ENCODE peak calls at places on chromosomes 4 and X, in eight cellular contexts. One of them, this sample, is unnamed.

GRCh38 chr4:35966558-35966957 is 277.8 kb downstream of the ARAP2 start:
- DNase-seq in A549: no peak
- DNase-seq in gastrocnemius medialis: no peak
- DNase-seq in body of pancreas: no peak
- DNase-seq in uterus: no peak
- DNase-seq in breast epithelium: no peak
- DNase-seq in heart left ventricle: no peak
- DNase-seq in esophagus squamous epithelium: no peak
- DNase-seq in this sample: no peak

GRCh38 chr4:62644372-62644771 is 1444.2 kb downstream of the ADGRL3 start:
- DNase-seq in A549: no peak
- DNase-seq in gastrocnemius medialis: no peak
- DNase-seq in body of pancreas: no peak
- DNase-seq in uterus: no peak
- DNase-seq in breast epithelium: no peak
- DNase-seq in heart left ventricle: no peak
- DNase-seq in esophagus squamous epithelium: no peak
- DNase-seq in this sample: no peak

GRCh38 chrX:148672526-148672925 is 172.1 kb downstream of the AFF2 start:
- DNase-seq in A549: no peak
- DNase-seq in gastrocnemius medialis: no peak
- DNase-seq in body of pancreas: no peak
- DNase-seq in uterus: no peak
- DNase-seq in breast epithelium: no peak
- DNase-seq in heart left ventricle: no peak
- DNase-seq in esophagus squamous epithelium: no peak
- DNase-seq in this sample: no peak

GRCh38 chr4:10622728-10623127 is 61.8 kb downstream of the CLNK start:
- DNase-seq in A549: no peak
- DNase-seq in gastrocnemius medialis: no peak
- DNase-seq in body of pancreas: no peak
- DNase-seq in uterus: no peak
- DNase-seq in breast epithelium: no peak
- DNase-seq in heart left ventricle: no peak
- DNase-seq in esophagus squamous epithelium: no peak
- DNase-seq in this sample: no peak

GRCh38 chr4:3683077-3683743 is 83.0 kb upstream of the ADRA2C start:
- DNase-seq in A549: no peak
- DNase-seq in gastrocnemius medialis: peak; percentile 3
- DNase-seq in body of pancreas: no peak
- DNase-seq in uterus: no peak
- DNase-seq in breast epithelium: no peak
- DNase-seq in heart left ventricle: no peak
- DNase-seq in esophagus squamous epithelium: no peak
- DNase-seq in this sample: no peak

GRCh38 chr4:113823291-113823659 is 61.7 kb upstream of the CAMK2D start:
- DNase-seq in A549: no peak
- DNase-seq in gastrocnemius medialis: no peak
- DNase-seq in body of pancreas: no peak
- DNase-seq in uterus: no peak
- DNase-seq in breast epithelium: no peak
- DNase-seq in heart left ventricle: no peak
- DNase-seq in esophagus squamous epithelium: no peak
- DNase-seq in this sample: peak; percentile 23

GRCh38 chrX:68396953-68397352 is 36.3 kb downstream of the OPHN1 start:
- DNase-seq in A549: no peak
- DNase-seq in gastrocnemius medialis: no peak
- DNase-seq in body of pancreas: no peak
- DNase-seq in uterus: peak; percentile 15
- DNase-seq in breast epithelium: no peak
- DNase-seq in heart left ventricle: no peak
- DNase-seq in esophagus squamous epithelium: no peak
- DNase-seq in this sample: no peak

GRCh38 chrX:154987940-154988339 is 34.6 kb downstream of the F8 start:
- DNase-seq in A549: no peak
- DNase-seq in gastrocnemius medialis: no peak
- DNase-seq in body of pancreas: no peak
- DNase-seq in uterus: no peak
- DNase-seq in breast epithelium: no peak
- DNase-seq in heart left ventricle: no peak
- DNase-seq in esophagus squamous epithelium: no peak
- DNase-seq in this sample: no peak

GRCh38 chrX:16022580-16023170 is 100.7 kb upstream of the GRPR start:
- DNase-seq in A549: peak; percentile 5
- DNase-seq in gastrocnemius medialis: no peak
- DNase-seq in body of pancreas: no peak
- DNase-seq in uterus: no peak
- DNase-seq in breast epithelium: no peak
- DNase-seq in heart left ventricle: no peak
- DNase-seq in esophagus squamous epithelium: no peak
- DNase-seq in this sample: no peak

GRCh38 chrX:106263817-106264216 is 95.7 kb downstream of the PWWP3B start:
- DNase-seq in A549: no peak
- DNase-seq in gastrocnemius medialis: no peak
- DNase-seq in body of pancreas: no peak
- DNase-seq in uterus: no peak
- DNase-seq in breast epithelium: no peak
- DNase-seq in heart left ventricle: no peak
- DNase-seq in esophagus squamous epithelium: no peak
- DNase-seq in this sample: no peak

GRCh38 chr4:26931961-26932360 is 71.3 kb downstream of the STIM2 start:
- DNase-seq in A549: no peak
- DNase-seq in gastrocnemius medialis: no peak
- DNase-seq in body of pancreas: no peak
- DNase-seq in uterus: no peak
- DNase-seq in breast epithelium: no peak
- DNase-seq in heart left ventricle: no peak
- DNase-seq in esophagus squamous epithelium: no peak
- DNase-seq in this sample: no peak

GRCh38 chr4:58688603-58689002 is 1578.4 kb upstream of the IGFBP7 start:
- DNase-seq in A549: no peak
- DNase-seq in gastrocnemius medialis: no peak
- DNase-seq in body of pancreas: no peak
- DNase-seq in uterus: no peak
- DNase-seq in breast epithelium: no peak
- DNase-seq in heart left ventricle: no peak
- DNase-seq in esophagus squamous epithelium: no peak
- DNase-seq in this sample: no peak

GRCh38 chr4:101693842-101694398 is 96.6 kb upstream of the BANK1 start:
- DNase-seq in A549: no peak
- DNase-seq in gastrocnemius medialis: no peak
- DNase-seq in body of pancreas: no peak
- DNase-seq in uterus: no peak
- DNase-seq in breast epithelium: no peak
- DNase-seq in heart left ventricle: no peak
- DNase-seq in esophagus squamous epithelium: no peak
- DNase-seq in this sample: no peak

GRCh38 chr4:1246111-1246881 is 2.6 kb downstream of the CTBP1 start:
- DNase-seq in A549: no peak
- DNase-seq in gastrocnemius medialis: peak; percentile 22
- DNase-seq in body of pancreas: peak; percentile 83
- DNase-seq in uterus: peak; percentile 18
- DNase-seq in breast epithelium: peak; percentile 54
- DNase-seq in heart left ventricle: no peak
- DNase-seq in esophagus squamous epithelium: no peak
- DNase-seq in this sample: peak; percentile 89

GRCh38 chrX:23398570-23398969 is 63.9 kb downstream of the PTCHD1 start:
- DNase-seq in A549: no peak
- DNase-seq in gastrocnemius medialis: no peak
- DNase-seq in body of pancreas: no peak
- DNase-seq in uterus: no peak
- DNase-seq in breast epithelium: no peak
- DNase-seq in heart left ventricle: no peak
- DNase-seq in esophagus squamous epithelium: no peak
- DNase-seq in this sample: no peak

GRCh38 chr4:109735566-109736454 is 5.9 kb upstream of the PLA2G12A start:
- DNase-seq in A549: no peak
- DNase-seq in gastrocnemius medialis: no peak
- DNase-seq in body of pancreas: peak; percentile 81
- DNase-seq in uterus: no peak
- DNase-seq in breast epithelium: no peak
- DNase-seq in heart left ventricle: no peak
- DNase-seq in esophagus squamous epithelium: no peak
- DNase-seq in this sample: no peak

GRCh38 chrX:119093991-119094741 is 21.4 kb downstream of the CT47C1 start:
- DNase-seq in A549: no peak
- DNase-seq in gastrocnemius medialis: no peak
- DNase-seq in body of pancreas: no peak
- DNase-seq in uterus: no peak
- DNase-seq in breast epithelium: no peak
- DNase-seq in heart left ventricle: no peak
- DNase-seq in esophagus squamous epithelium: no peak
- DNase-seq in this sample: no peak

GRCh38 chrX:153537526-153538295 is 20.3 kb downstream of the ATP2B3 start:
- DNase-seq in A549: no peak
- DNase-seq in gastrocnemius medialis: no peak
- DNase-seq in body of pancreas: peak; percentile 79
- DNase-seq in uterus: no peak
- DNase-seq in breast epithelium: no peak
- DNase-seq in heart left ventricle: no peak
- DNase-seq in esophagus squamous epithelium: no peak
- DNase-seq in this sample: peak; percentile 43

GRCh38 chr4:156243015-156243414 is 289.3 kb upstream of the CTSO start:
- DNase-seq in A549: no peak
- DNase-seq in gastrocnemius medialis: no peak
- DNase-seq in body of pancreas: no peak
- DNase-seq in uterus: no peak
- DNase-seq in breast epithelium: no peak
- DNase-seq in heart left ventricle: no peak
- DNase-seq in esophagus squamous epithelium: no peak
- DNase-seq in this sample: no peak

GRCh38 chr4:82363896-82364487 is 9.8 kb downstream of the HNRNPD start:
- DNase-seq in A549: no peak
- DNase-seq in gastrocnemius medialis: no peak
- DNase-seq in body of pancreas: no peak
- DNase-seq in uterus: no peak
- DNase-seq in breast epithelium: no peak
- DNase-seq in heart left ventricle: no peak
- DNase-seq in esophagus squamous epithelium: no peak
- DNase-seq in this sample: no peak
- H3K4me1 ChIP-seq in A549: peaks cover 45% of the 10 kb centered on the region
- H3K4me1 ChIP-seq in gastrocnemius medialis: peaks cover 96% of the 10 kb centered on the region
- H3K4me1 ChIP-seq in body of pancreas: peaks cover 92% of the 10 kb centered on the region
- H3K4me1 ChIP-seq in uterus: peaks cover 8% of the 10 kb centered on the region
- H3K4me1 ChIP-seq in breast epithelium: no peaks in the 10 kb centered on the region
- H3K4me1 ChIP-seq in heart left ventricle: peaks cover 100% of the 10 kb centered on the region
- H3K4me1 ChIP-seq in esophagus squamous epithelium: peaks cover 12% of the 10 kb centered on the region
- H3K4me1 ChIP-seq in this sample: peaks cover 96% of the 10 kb centered on the region

GRCh38 chr4:168864831-168865541 is 145.1 kb downstream of the CBR4 start:
- DNase-seq in A549: no peak
- DNase-seq in gastrocnemius medialis: no peak
- DNase-seq in body of pancreas: no peak
- DNase-seq in uterus: no peak
- DNase-seq in breast epithelium: no peak
- DNase-seq in heart left ventricle: no peak
- DNase-seq in esophagus squamous epithelium: no peak
- DNase-seq in this sample: no peak

GRCh38 chr4:168865854-168866253 is 144.2 kb downstream of the CBR4 start:
- DNase-seq in A549: no peak
- DNase-seq in gastrocnemius medialis: no peak
- DNase-seq in body of pancreas: no peak
- DNase-seq in uterus: no peak
- DNase-seq in breast epithelium: no peak
- DNase-seq in heart left ventricle: no peak
- DNase-seq in esophagus squamous epithelium: no peak
- DNase-seq in this sample: no peak

GRCh38 chr4:168868044-168868855 is 141.8 kb downstream of the CBR4 start:
- DNase-seq in A549: no peak
- DNase-seq in gastrocnemius medialis: no peak
- DNase-seq in body of pancreas: no peak
- DNase-seq in uterus: no peak
- DNase-seq in breast epithelium: no peak
- DNase-seq in heart left ventricle: no peak
- DNase-seq in esophagus squamous epithelium: no peak
- DNase-seq in this sample: no peak

GRCh38 chr4:168867128-168867527 is 142.9 kb downstream of the CBR4 start:
- DNase-seq in A549: no peak
- DNase-seq in gastrocnemius medialis: no peak
- DNase-seq in body of pancreas: no peak
- DNase-seq in uterus: no peak
- DNase-seq in breast epithelium: no peak
- DNase-seq in heart left ventricle: no peak
- DNase-seq in esophagus squamous epithelium: no peak
- DNase-seq in this sample: no peak

GRCh38 chr4:168866635-168867034 is 143.4 kb downstream of the CBR4 start:
- DNase-seq in A549: no peak
- DNase-seq in gastrocnemius medialis: no peak
- DNase-seq in body of pancreas: no peak
- DNase-seq in uterus: no peak
- DNase-seq in breast epithelium: no peak
- DNase-seq in heart left ventricle: no peak
- DNase-seq in esophagus squamous epithelium: no peak
- DNase-seq in this sample: no peak
- H3K27ac ChIP-seq in A549: no peak overlapping the region
- H3K27ac ChIP-seq in gastrocnemius medialis: no peak overlapping the region
- H3K27ac ChIP-seq in body of pancreas: no peak overlapping the region
- H3K27ac ChIP-seq in uterus: peak overlapping the region; percentile 99
- H3K27ac ChIP-seq in breast epithelium: no peak overlapping the region
- H3K27ac ChIP-seq in heart left ventricle: no peak overlapping the region
- H3K27ac ChIP-seq in esophagus squamous epithelium: no peak overlapping the region
- H3K27ac ChIP-seq in this sample: no peak overlapping the region

DNA sequence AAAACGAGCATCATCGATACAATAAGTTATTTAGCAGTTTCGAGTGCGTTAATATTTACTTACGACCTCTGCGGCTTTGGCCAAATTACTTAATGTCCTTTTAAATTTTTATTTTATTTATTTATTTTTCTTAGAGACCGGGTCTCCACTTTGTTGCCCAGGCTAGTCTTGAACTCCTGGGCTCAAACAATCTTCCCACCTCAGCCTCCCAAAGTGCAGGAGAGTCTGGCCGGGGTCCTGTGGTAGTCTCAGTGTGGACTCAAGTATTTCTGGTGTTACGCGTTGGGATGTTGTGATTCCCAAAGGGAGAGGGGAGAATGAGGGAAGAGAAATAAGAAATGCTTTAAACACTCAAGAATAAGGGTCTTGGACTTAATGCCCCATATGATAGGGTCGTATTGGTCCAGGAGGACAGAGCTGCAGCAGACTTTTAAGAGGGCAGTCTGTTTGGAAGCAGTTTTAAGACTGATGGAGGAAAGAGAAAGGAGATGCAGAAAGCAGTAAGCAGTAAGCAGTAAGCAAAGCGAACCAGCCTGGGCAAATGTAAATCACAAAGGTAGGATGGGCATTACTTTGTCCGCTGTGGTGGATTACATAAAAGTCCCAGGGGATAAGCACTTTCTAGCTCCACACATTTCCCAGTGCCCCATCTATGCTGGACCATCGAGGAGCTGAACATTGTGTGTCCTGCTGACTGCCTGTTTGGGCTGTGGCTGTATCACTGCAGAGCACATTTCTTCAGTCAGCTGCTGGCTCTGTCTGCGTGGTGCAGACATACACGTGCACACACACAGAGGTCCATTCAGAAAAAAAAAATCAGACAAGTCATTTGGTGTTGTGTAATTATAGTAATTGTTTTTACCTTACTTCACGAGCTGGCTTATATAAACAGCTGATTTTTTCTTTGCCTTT is 767 bp upstream of the PDLIM3 start:
- DNase-seq in A549: no peak
- DNase-seq in gastrocnemius medialis: peak; percentile 57
- DNase-seq in body of pancreas: peak; percentile 24
- DNase-seq in uterus: peak; percentile 57
- DNase-seq in breast epithelium: no peak
- DNase-seq in heart left ventricle: peak; percentile 68
- DNase-seq in esophagus squamous epithelium: no peak
- DNase-seq in this sample: no peak
- TF ChIP-seq POLR2A in A549: no peak
- TF ChIP-seq POLR2A in gastrocnemius medialis: peak; percentile 50
- TF ChIP-seq POLR2A in body of pancreas: no peak
- TF ChIP-seq POLR2A in uterus: peak; percentile 20
- TF ChIP-seq POLR2A in breast epithelium: no peak
- TF ChIP-seq POLR2A in heart left ventricle: no peak
- TF ChIP-seq POLR2A in esophagus squamous epithelium: no peak
- TF ChIP-seq POLR2A in this sample: no peak

GRCh38 chr4:122917731-122918130 is 4.7 kb downstream of the NUDT6 start:
- DNase-seq in A549: no peak
- DNase-seq in gastrocnemius medialis: no peak
- DNase-seq in body of pancreas: no peak
- DNase-seq in uterus: no peak
- DNase-seq in breast epithelium: no peak
- DNase-seq in heart left ventricle: no peak
- DNase-seq in esophagus squamous epithelium: no peak
- DNase-seq in this sample: no peak
- H3K4me1 ChIP-seq in A549: peaks cover 66% of the 10 kb centered on the region
- H3K4me1 ChIP-seq in gastrocnemius medialis: peaks cover 5% of the 10 kb centered on the region
- H3K4me1 ChIP-seq in body of pancreas: peaks cover 7% of the 10 kb centered on the region
- H3K4me1 ChIP-seq in uterus: no peaks in the 10 kb centered on the region
- H3K4me1 ChIP-seq in breast epithelium: no peaks in the 10 kb centered on the region
- H3K4me1 ChIP-seq in heart left ventricle: peaks cover 7% of the 10 kb centered on the region
- H3K4me1 ChIP-seq in esophagus squamous epithelium: no peaks in the 10 kb centered on the region
- H3K4me1 ChIP-seq in this sample: peaks cover 5% of the 10 kb centered on the region